ENCODE peak calls at places on chromosomes 4 and X, in seven cellular contexts. O is aorta, J is upper lobe of right lung, G is cardiac muscle cell, I is iPS DF 6.9, U is mucosa of descending colon, K is A549. E is an unnamed sample.

GRCh38 chr4:79331126-79331876 is 5.4 kb upstream of the NAA11 start:
- DNase-seq in O (no peak), J (no peak), G (peak; percentile 30), U (no peak), I (no peak), K (peak; percentile 2), E (no peak)

GRCh38 chr4:176300036-176300435 is 19.7 kb upstream of the SPCS3 start:
- DNase-seq in K (no peak), I (no peak), G (no peak), O (no peak), U (no peak), J (no peak), E (no peak)

GRCh38 chr4:147723316-147723715 is 8.6 kb upstream of the ARHGAP10 start:
- DNase-seq in G (peak; percentile 79), J (no peak), O (no peak), U (no peak), I (no peak), K (no peak), E (no peak)

GRCh38 chrX:72054776-72055495 is 76.8 kb downstream of the RTL5 start:
- DNase-seq in J (no peak), G (no peak), O (no peak), K (no peak), U (no peak), I (no peak), E (no peak)

GRCh38 chrX:5656544-5656943 is 572.1 kb downstream of the NLGN4X start:
- DNase-seq in I (no peak), K (no peak), J (no peak), G (no peak), U (no peak), O (no peak), E (no peak)

GRCh38 chr4:53476232-53477037 is 99.0 kb downstream of the FIP1L1 start:
- DNase-seq in O (peak; percentile 83), K (peak; percentile 2), J (no peak), G (peak; percentile 88), I (no peak), U (no peak), E (peak; percentile 73)

GRCh38 chr4:149008415-149009025 is 566.3 kb upstream of the NR3C2 start:
- DNase-seq in K (no peak), J (no peak), G (no peak), U (no peak), I (no peak), O (no peak), E (no peak)

GRCh38 chr4:121072836-121073362 is 564 bp upstream of the NDNF start:
- DNase-seq in U (peak; percentile 54), K (no peak), O (peak; percentile 71), I (no peak), J (peak; percentile 73), G (no peak), E (no peak)

GRCh38 chrX:19888419-19888879 is 1.0 kb upstream of the SH3KBP1 start:
- DNase-seq in I (no peak), G (peak; percentile 83), K (peak; percentile 87), O (no peak), U (no peak), J (no peak), E (no peak)

GRCh38 chrX:71671043-71671829 is 3.9 kb downstream of the LOC101059915 start:
- DNase-seq in G (no peak), U (no peak), J (peak; percentile 25), O (no peak), I (no peak), K (no peak), E (no peak)

GRCh38 chr4:163273203-163273602 is 59.2 kb downstream of the NPY1R start:
- DNase-seq in J (no peak), G (no peak), K (no peak), O (no peak), I (no peak), U (no peak), E (no peak)

GRCh38 chrX:108091878-108092291 is 307 bp downstream of the ATG4A start:
- DNase-seq in G (no peak), I (no peak), J (no peak), O (no peak), U (no peak), K (peak; percentile 25), E (no peak)

GRCh38 chrX:88982183-88982582 is 235.2 kb downstream of the CPXCR1 start:
- DNase-seq in J (no peak), G (no peak), K (no peak), I (no peak), U (no peak), O (no peak), E (no peak)

GRCh38 chr4:126466848-126467247 is 1152.1 kb downstream of the FAT4 start:
- DNase-seq in K (no peak), G (no peak), U (no peak), I (no peak), O (no peak), J (no peak), E (no peak)

GRCh38 chrX:73831500-73831899 is 268.5 kb downstream of the CHIC1 start:
- DNase-seq in U (no peak), O (no peak), J (no peak), I (no peak), K (no peak), G (no peak), E (no peak)

GRCh38 chr4:3816983-3817382 is 50.8 kb downstream of the ADRA2C start:
- DNase-seq in U (no peak), K (no peak), J (no peak), G (no peak), I (no peak), O (no peak), E (no peak)

GRCh38 chr4:182724414-182724813 is 192.8 kb downstream of the DCTD start:
- DNase-seq in U (no peak), I (no peak), G (no peak), J (no peak), O (no peak), K (no peak), E (no peak)

GRCh38 chr4:77471821-77472495 is 133.7 kb upstream of the CXCL13 start:
- DNase-seq in J (no peak), K (no peak), O (no peak), G (no peak), U (no peak), I (no peak), E (no peak)

GRCh38 chrX:132614297-132614696 is 125.5 kb upstream of the MBNL3 start:
- DNase-seq in O (no peak), U (no peak), G (no peak), I (no peak), K (peak; percentile 2), J (no peak), E (no peak)

GRCh38 chr4:168153596-168154440 is 61.5 kb downstream of the ANXA10 start:
- DNase-seq in U (peak; percentile 77), I (no peak), J (peak; percentile 86), G (peak; percentile 91), O (peak; percentile 81), K (peak; percentile 82), E (no peak)

GRCh38 chr4:81954266-81954665 is 419.5 kb downstream of the HNRNPD start:
- DNase-seq in O (no peak), K (no peak), U (no peak), G (no peak), J (no peak), I (no peak), E (no peak)

GRCh38 chr4:127965803-127966175 is 583 bp downstream of the ABHD18 start:
- DNase-seq in I (no peak), K (peak; percentile 42), J (peak; percentile 82), O (no peak), G (peak; percentile 14), U (no peak), E (peak; percentile 63)

GRCh38 chr4:95761441-95761840 is 78.5 kb upstream of the PDHA2 start:
- DNase-seq in I (no peak), K (peak; percentile 21), O (no peak), U (no peak), J (no peak), G (peak; percentile 70), E (peak; percentile 74)

GRCh38 chr4:154722262-154722661 is 21.5 kb upstream of the LRAT start:
- DNase-seq in O (no peak), J (no peak), K (no peak), I (no peak), G (no peak), U (no peak), E (no peak)

DNA sequence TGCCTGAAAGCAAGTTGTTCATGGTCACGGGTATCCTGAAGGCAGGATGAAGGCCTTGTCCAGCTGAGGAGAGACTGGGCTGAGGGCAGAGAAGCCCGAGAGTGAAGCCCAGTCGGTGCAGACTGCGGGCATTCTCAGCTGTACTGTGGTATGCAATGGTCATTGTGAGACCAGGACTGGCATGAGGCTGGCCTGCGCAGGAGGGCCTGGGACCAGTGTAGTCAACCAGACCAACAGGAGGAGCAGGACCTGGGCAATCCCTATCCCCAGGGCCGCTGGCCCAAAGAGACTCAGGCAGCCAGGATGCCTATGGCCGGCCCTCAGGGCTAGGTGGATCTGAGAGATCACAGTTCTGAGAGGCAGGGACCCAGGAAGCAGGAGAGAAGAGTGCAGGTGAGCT is 81.6 kb downstream of the NYX start:
- DNase-seq in K (no peak), I (no peak), O (no peak), G (no peak), U (no peak), J (no peak), E (no peak)
- H3K4me3 ChIP-seq in K (no peak overlapping the region), I (no peak overlapping the region), O (no peak overlapping the region), G (no peak overlapping the region), U (no peak overlapping the region), J (no peak overlapping the region), E (no peak overlapping the region)

GRCh38 chr4:106583567-106583966 is 215.0 kb upstream of the GIMD1 start:
- DNase-seq in U (no peak), O (no peak), J (no peak), G (peak; percentile 84), I (no peak), K (peak; percentile 74), E (no peak)
- H3K4me1 ChIP-seq in U (peaks cover 6% of the 10 kb centered on the region), O (no peaks in the 10 kb centered on the region), J (no peaks in the 10 kb centered on the region), G (peaks cover 6% of the 10 kb centered on the region), I (no peaks in the 10 kb centered on the region), K (peaks cover 42% of the 10 kb centered on the region), E (peaks cover 55% of the 10 kb centered on the region)

GRCh38 chrX:500481-501010 is 113.8 kb upstream of the PPP2R3B start:
- DNase-seq in I (no peak), K (no peak), O (no peak), J (peak; percentile 36), G (no peak), U (no peak), E (no peak)
- H3K9me3 ChIP-seq in I (no peaks in the 10 kb centered on the region), K (no peaks in the 10 kb centered on the region), O (no peaks in the 10 kb centered on the region), J (no peaks in the 10 kb centered on the region), G (no peaks in the 10 kb centered on the region), U (no peaks in the 10 kb centered on the region), E (peaks cover 5% of the 10 kb centered on the region)

GRCh38 chr4:105965183-105965800 is 70.0 kb downstream of the NPNT start:
- DNase-seq in G (no peak), K (no peak), O (no peak), J (no peak), U (no peak), I (no peak), E (no peak)
- H3K4me3 ChIP-seq in G (no peak overlapping the region), K (no peak overlapping the region), O (no peak overlapping the region), J (no peak overlapping the region), U (no peak overlapping the region), I (no peak overlapping the region), E (no peak overlapping the region)

E was measured in RWPE2.